ENCODE peak calls at places on chromosomes 12 and 14, in ten cellular contexts. H is fibroblast of mammary gland, X is EH, U is HEK293T, D is astrocyte of the spinal cord, M is HS-5, W is ovary, G is NCI-H1417, E is Calu3, P is endothelial cell. S is an unnamed sample.

GRCh38 chr12:27644446-27644845 is 51.8 kb upstream of the REP15 start:
- DNase-seq in P (no peak), H (peak), W (no peak), D (peak), G (peak), M (no peak), U (no peak), X (peak), E (no peak), S (peak)

GRCh38 chr14:55470025-55470424 is 29.6 kb upstream of the TBPL2 start:
- DNase-seq in G (no peak), U (no peak), X (no peak), D (no peak), W (no peak), M (no peak), H (no peak), E (no peak), P (no peak), S (no peak)

GRCh38 chr12:131555197-131555820 is 155.6 kb upstream of the SFSWAP start:
- DNase-seq in W (no peak), D (no peak), U (no peak), G (no peak), P (no peak), E (no peak), H (no peak), X (no peak), M (no peak), S (peak)

GRCh38 chr12:46664771-46665287 is 161.0 kb downstream of the SLC38A4 start:
- DNase-seq in G (no peak), W (no peak), M (peak), D (peak), E (peak), P (no peak), H (peak), U (peak), X (peak), S (peak)

GRCh38 chr12:67910360-67911292 is 78.6 kb upstream of the IFNG-AS1 start:
- DNase-seq in M (peak), P (no peak), X (peak), G (no peak), H (peak), U (no peak), W (no peak), E (no peak), D (peak), S (peak)

GRCh38 chr12:45281994-45282393 is 66.1 kb downstream of the ANO6 start:
- DNase-seq in P (no peak), X (no peak), D (no peak), U (no peak), H (no peak), W (no peak), G (no peak), E (no peak), M (no peak), S (no peak)

GRCh38 chr12:124992874-124993567 is 424 bp upstream of the BRI3BP start:
- DNase-seq in X (peak), D (peak), E (peak), W (no peak), G (peak), H (peak), P (peak), U (peak), M (no peak), S (peak)

GRCh38 chr12:52832960-52833905 is 878 bp downstream of the KRT79 start:
- DNase-seq in E (no peak), U (no peak), G (no peak), H (no peak), P (no peak), M (no peak), W (no peak), D (no peak), X (no peak), S (no peak)

GRCh38 chr14:103558071-103558882 is 4.2 kb downstream of the BAG5 start:
- DNase-seq in X (peak), G (peak), P (no peak), W (no peak), H (peak), M (peak), U (no peak), D (peak), E (no peak), S (peak)

GRCh38 chr12:49388682-49389081 is 21.4 kb downstream of the SPATS2 start:
- DNase-seq in M (no peak), P (no peak), X (no peak), D (no peak), U (no peak), H (no peak), G (no peak), E (no peak), W (no peak), S (no peak)

GRCh38 chr12:52581481-52581880 is 7.8 kb upstream of the KRT74 start:
- DNase-seq in D (no peak), U (no peak), X (peak), W (no peak), G (peak), E (no peak), H (peak), M (no peak), P (no peak), S (peak)

GRCh38 chr12:95838125-95838524 is 20.6 kb upstream of the SNRPF start:
- DNase-seq in D (peak), P (no peak), M (peak), W (no peak), U (no peak), E (peak), G (no peak), X (peak), H (peak), S (peak)

GRCh38 chr14:93073833-93074769 is 41.6 kb downstream of the ITPK1 start:
- DNase-seq in W (no peak), D (peak), U (no peak), G (no peak), X (peak), H (peak), M (no peak), P (no peak), E (peak), S (no peak)

GRCh38 chr12:126492181-126492580 is 1426.9 kb downstream of the AACS start:
- DNase-seq in W (no peak), X (no peak), H (no peak), G (no peak), U (peak), P (no peak), E (no peak), M (no peak), D (no peak), S (no peak)

GRCh38 chr12:52543985-52544888 is 8.7 kb downstream of the KRT71 start:
- DNase-seq in X (peak), E (no peak), P (no peak), D (no peak), U (peak), M (no peak), G (no peak), H (no peak), W (no peak), S (no peak)

GRCh38 chr14:76768201-76768656 is 7.0 kb downstream of the VASH1 start:
- DNase-seq in U (no peak), D (no peak), H (no peak), P (peak), X (no peak), G (no peak), M (no peak), E (no peak), W (no peak), S (no peak)

GRCh38 chr12:25958254-25959068 is at the start of gene RASSF8:
- DNase-seq in W (peak), E (peak), P (peak), U (peak), X (peak), H (peak), G (peak), D (peak), M (no peak), S (peak)

GRCh38 chr12:2094597-2094996 is 41.8 kb downstream of the CACNA1C start:
- DNase-seq in P (no peak), D (no peak), M (no peak), E (no peak), H (peak), U (no peak), X (peak), G (no peak), W (no peak), S (no peak)

GRCh38 chr14:77714926-77715325 is 7.0 kb downstream of the SLIRP start:
- DNase-seq in D (no peak), X (no peak), W (no peak), G (no peak), P (no peak), U (no peak), E (no peak), H (no peak), M (no peak), S (no peak)

GRCh38 chr12:122886851-122887816 is 8.8 kb downstream of the VPS37B start:
- DNase-seq in W (no peak), D (peak), P (no peak), X (peak), G (no peak), E (peak), M (no peak), H (peak), U (no peak), S (peak)

GRCh38 chr14:20781805-20782204 is 737 bp downstream of the RNASE6 start:
- DNase-seq in E (no peak), P (no peak), X (no peak), M (no peak), G (no peak), D (no peak), H (no peak), W (no peak), U (no peak), S (no peak)

GRCh38 chr14:36424478-36425102 is 95.4 kb downstream of the NKX2-1 start:
- DNase-seq in E (no peak), P (no peak), D (no peak), U (no peak), M (no peak), H (no peak), W (no peak), G (peak), X (no peak), S (no peak)

GRCh38 chr14:54310151-54310851 is 86.5 kb upstream of the CDKN3 start:
- DNase-seq in G (no peak), X (peak), W (no peak), M (no peak), D (no peak), H (no peak), P (no peak), E (no peak), U (no peak), S (no peak)

GRCh38 chr12:124740691-124741137 is 123.0 kb downstream of the SCARB1 start:
- DNase-seq in X (peak), P (no peak), U (no peak), W (no peak), H (peak), E (peak), G (no peak), D (no peak), M (no peak), S (peak)

GRCh38 chr12:77213316-77213715 is 147.9 kb upstream of the E2F7 start:
- DNase-seq in E (peak), H (no peak), M (no peak), X (peak), W (no peak), G (no peak), D (no peak), P (peak), U (no peak), S (peak)